ENCODE peak calls at places on chromosomes 13 and 19, in nine cellular contexts. G, A, L, W, K, N, T, Y and C are unnamed samples.

GRCh38 chr13:20024706-20025105 is 66.2 kb downstream of the ZMYM2 start:
- DNase-seq in G (no peak), A (no peak), L (no peak), W (no peak), K (no peak), N (no peak), T (no peak), Y (no peak), C (no peak)

GRCh38 chr13:26021516-26021915 is 30.3 kb downstream of the SHISA2 start:
- DNase-seq in G (no peak), A (no peak), L (peak; percentile 13), W (no peak), K (no peak), N (no peak), T (no peak), Y (no peak), C (no peak)

GRCh38 chr19:56097306-56097705 is 23.8 kb downstream of the ZNF787 start:
- DNase-seq in G (no peak), A (peak; percentile 67), L (no peak), W (no peak), K (no peak), N (no peak), T (no peak), Y (no peak), C (no peak)

GRCh38 chr19:5035817-5036732 is 67.2 kb downstream of the KDM4B start:
- DNase-seq in G (no peak), A (peak; percentile 72), L (no peak), W (no peak), K (no peak), N (no peak), T (no peak), Y (no peak), C (no peak)

GRCh38 chr13:52599037-52599852 is 43.0 kb upstream of the HNRNPA1L2 start:
- DNase-seq in G (no peak), A (no peak), L (no peak), W (no peak), K (no peak), N (no peak), T (no peak), Y (peak; percentile 20), C (no peak)

GRCh38 chr13:22487932-22488331 is 692.8 kb upstream of the SGCG start:
- DNase-seq in G (no peak), A (no peak), L (no peak), W (no peak), K (no peak), N (no peak), T (no peak), Y (no peak), C (no peak)

GRCh38 chr13:28470286-28470685 is 24.6 kb downstream of the FLT1 start:
- DNase-seq in G (no peak), A (no peak), L (no peak), W (no peak), K (no peak), N (no peak), T (no peak), Y (no peak), C (no peak)

GRCh38 chr13:24307211-24308067 is 1.9 kb upstream of the C1QTNF9 start:
- DNase-seq in G (peak; percentile 33), A (no peak), L (peak; percentile 77), W (no peak), K (no peak), N (no peak), T (peak; percentile 73), Y (no peak), C (no peak)

GRCh38 chr19:6060600-6061391 is 49.5 kb downstream of the RFX2 start:
- DNase-seq in G (no peak), A (no peak), L (peak; percentile 89), W (no peak), K (no peak), N (no peak), T (no peak), Y (no peak), C (peak; percentile 59)

GRCh38 chr13:25865391-25865790 is 186.4 kb downstream of the SHISA2 start:
- DNase-seq in G (no peak), A (no peak), L (no peak), W (no peak), K (no peak), N (no peak), T (no peak), Y (no peak), C (no peak)

GRCh38 chr13:32048816-32049215 is 17.2 kb downstream of the FRY start:
- DNase-seq in G (no peak), A (no peak), L (no peak), W (no peak), K (no peak), N (no peak), T (no peak), Y (no peak), C (no peak)

GRCh38 chr13:109998808-109999528 is 212.6 kb upstream of the IRS2 start:
- DNase-seq in G (no peak), A (no peak), L (no peak), W (no peak), K (no peak), N (no peak), T (no peak), Y (no peak), C (no peak)

GRCh38 chr13:101846701-101847100 is 394.2 kb downstream of the ITGBL1 start:
- DNase-seq in G (no peak), A (no peak), L (no peak), W (no peak), K (no peak), N (no peak), T (no peak), Y (no peak), C (no peak)

GRCh38 chr19:8423821-8424223 is 10.7 kb downstream of the MARCHF2 start:
- DNase-seq in G (peak; percentile 84), A (peak; percentile 65), L (peak; percentile 95), W (peak; percentile 48), K (peak; percentile 93), N (peak; percentile 85), T (peak; percentile 89), Y (no peak), C (peak; percentile 90)

GRCh38 chr13:66556306-66556705 is 673.8 kb downstream of the PCDH9 start:
- DNase-seq in G (no peak), A (no peak), L (no peak), W (no peak), K (no peak), N (no peak), T (no peak), Y (no peak), C (no peak)

GRCh38 chr19:50244695-50245094 is 41.3 kb downstream of the MYH14 start:
- DNase-seq in G (no peak), A (no peak), L (no peak), W (peak; percentile 53), K (no peak), N (no peak), T (no peak), Y (no peak), C (no peak)

GRCh38 chr13:76438050-76438449 is 448.2 kb downstream of the KCTD12 start:
- DNase-seq in G (no peak), A (no peak), L (no peak), W (no peak), K (no peak), N (no peak), T (no peak), Y (no peak), C (no peak)

GRCh38 chr19:1225451-1226226 is 12.2 kb downstream of the CBARP start:
- DNase-seq in G (no peak), A (no peak), L (no peak), W (no peak), K (no peak), N (no peak), T (no peak), Y (no peak), C (no peak)

GRCh38 chr13:75173457-75174356 is 308.3 kb downstream of the TBC1D4 start:
- DNase-seq in G (no peak), A (no peak), L (no peak), W (peak; percentile 8), K (no peak), N (no peak), T (no peak), Y (no peak), C (no peak)

DNA sequence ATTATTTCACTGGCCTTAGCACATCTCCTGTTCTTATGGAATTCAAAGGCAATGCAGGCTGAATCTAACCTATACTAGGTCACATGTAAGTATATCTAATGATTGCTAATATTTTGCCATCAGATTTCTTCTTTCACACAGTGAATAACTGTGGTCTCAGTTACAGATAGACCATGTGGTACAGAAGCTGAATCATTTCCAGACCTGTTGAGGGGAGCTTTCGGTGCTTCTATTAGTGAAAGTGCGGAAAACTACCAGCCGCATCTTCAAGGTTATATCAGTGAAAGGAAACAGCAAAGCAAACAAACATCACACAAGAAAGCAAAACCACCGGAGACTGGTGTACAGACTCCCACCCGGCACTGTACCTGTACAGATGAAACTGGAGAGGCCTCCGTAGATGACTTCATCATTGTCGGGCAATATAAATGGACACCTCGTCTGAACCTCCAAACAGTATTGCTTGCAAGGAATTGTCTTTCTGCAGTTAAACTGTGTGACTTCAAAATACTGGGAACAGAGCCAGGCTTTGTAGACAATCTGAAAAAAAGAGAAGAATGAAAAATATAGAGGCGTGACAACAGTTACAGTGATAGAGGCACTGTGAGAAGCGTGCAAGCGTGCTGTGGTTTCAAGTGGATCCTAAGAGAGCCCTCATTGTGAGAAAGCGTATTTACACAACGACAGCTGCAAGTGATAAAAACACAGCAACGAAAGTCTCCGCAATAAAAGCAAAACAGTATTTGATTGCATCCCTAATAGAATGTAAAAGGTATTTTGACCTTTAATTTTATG is 642.5 kb upstream of the ARGLU1 start:
- DNase-seq in G (no peak), A (no peak), L (no peak), W (no peak), K (no peak), N (no peak), T (no peak), Y (no peak), C (no peak)
- H3K4me3 ChIP-seq in G (peak overlapping the region; percentile 5), A (no peak overlapping the region), L (peak overlapping the region; percentile 18), W (no peak overlapping the region), K (peak overlapping the region; percentile 2), N (no peak overlapping the region), T (no peak overlapping the region), Y (peak overlapping the region; percentile 74), C (peak overlapping the region; percentile 10)

GRCh38 chr19:10412257-10412977 is 7.9 kb upstream of the PDE4A start:
- DNase-seq in G (no peak), A (no peak), L (no peak), W (no peak), K (no peak), N (no peak), T (no peak), Y (no peak), C (no peak)
- TF ChIP-seq POLR2AphosphoS5 in G (no peak), A (no peak), L (no peak), W (no peak), K (no peak), N (no peak), T (no peak), Y (no peak), C (no peak)

GRCh38 chr19:21451187-21451586 is 54.2 kb upstream of the ZNF429 start:
- DNase-seq in G (no peak), A (no peak), L (no peak), W (no peak), K (no peak), N (no peak), T (no peak), Y (no peak), C (no peak)
- H3K36me3 ChIP-seq in G (no peaks in the 10 kb centered on the region), A (no peaks in the 10 kb centered on the region), L (no peaks in the 10 kb centered on the region), W (peaks cover 83% of the 10 kb centered on the region), K (no peaks in the 10 kb centered on the region), N (no peaks in the 10 kb centered on the region), T (no peaks in the 10 kb centered on the region), Y (no peaks in the 10 kb centered on the region), C (no peaks in the 10 kb centered on the region)

DNA sequence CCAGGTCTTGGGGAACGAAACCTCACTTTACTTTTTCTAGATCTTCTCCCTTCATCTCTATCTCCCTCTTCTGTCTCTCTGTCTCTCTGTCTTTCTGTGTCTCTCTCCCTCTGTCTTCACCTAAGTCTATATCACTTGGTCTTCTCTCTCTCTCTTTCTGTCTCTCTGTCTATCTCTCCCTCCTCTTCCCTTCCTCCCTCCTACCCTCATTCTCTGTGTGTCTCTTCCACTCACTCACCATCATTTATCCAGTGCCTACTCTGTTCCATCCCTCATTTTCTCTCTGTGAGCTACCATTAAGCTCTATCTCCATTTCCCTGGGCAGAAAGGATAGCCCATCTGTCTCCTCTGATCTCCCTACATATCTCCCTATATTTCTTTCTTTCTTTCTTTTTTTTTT is 32.2 kb upstream of the FBL start:
- DNase-seq in G (no peak), A (no peak), L (no peak), W (no peak), K (no peak), N (no peak), T (no peak), Y (no peak), C (no peak)
- H3K4me3 ChIP-seq in G (no peak overlapping the region), A (no peak overlapping the region), L (no peak overlapping the region), W (no peak overlapping the region), K (no peak overlapping the region), N (no peak overlapping the region), T (no peak overlapping the region), Y (no peak overlapping the region), C (no peak overlapping the region)